ENCODE peak calls at places on chromosomes 3 and 15, in four cellular contexts. P is HuH-7, A is nephron progenitor cell, C is EL. B is an unnamed sample.

GRCh38 chr3:172749201-172749965 is 1.1 kb upstream of the ECT2 start:
- DNase-seq in P (peak), A (no peak), C (peak), B (no peak)

GRCh38 chr15:66084704-66085103 is 168.8 kb downstream of the MEGF11 start:
- DNase-seq in P (no peak), A (no peak), C (no peak), B (no peak)

GRCh38 chr15:57079446-57079845 is 161.0 kb downstream of the TCF12 start:
- DNase-seq in P (no peak), A (no peak), C (no peak), B (no peak)

GRCh38 chr3:78887029-78887428 is 880.8 kb downstream of the ROBO1 start:
- DNase-seq in P (no peak), A (no peak), C (peak), B (no peak)

GRCh38 chr15:47301481-47301880 is 415.8 kb upstream of the SEMA6D start:
- DNase-seq in P (no peak), A (no peak), C (no peak), B (no peak)

GRCh38 chr3:101271728-101272127 is 48.6 kb downstream of the IMPG2 start:
- DNase-seq in P (no peak), A (no peak), C (no peak), B (no peak)

GRCh38 chr3:197408177-197408957 is 110.0 kb upstream of the DLG1 start:
- DNase-seq in P (no peak), A (no peak), C (no peak), B (no peak)

GRCh38 chr3:115418583-115418982 is 204.7 kb upstream of the GAP43 start:
- DNase-seq in P (no peak), A (no peak), C (no peak), B (no peak)

GRCh38 chr3:111803123-111803593 is 55.9 kb upstream of the PHLDB2 start:
- DNase-seq in P (no peak), A (no peak), C (peak), B (no peak)

GRCh38 chr3:179416681-179417080 is 34.6 kb downstream of the GNB4 start:
- DNase-seq in P (no peak), A (no peak), C (peak), B (no peak)